ENCODE peak calls at places on chromosomes 3 and 15, in nine cellular contexts. Y is CD8-positive, alpha-beta T cell; M is HFFc6; I is GM12864; U is BJ; T is endothelial cell; C is GM20000; E is GM06990; L is type B pancreatic cell. F is an unnamed sample.

GRCh38 chr3:171825222-171825828 is 15.0 kb upstream of the PLD1 start:
- DNase-seq in Y (no peak), M (peak; percentile 61), I (no peak), U (peak; percentile 75), T (no peak), C (no peak), E (no peak), L (no peak), F (peak; percentile 88)

GRCh38 chr3:177201707-177202397 is 4.6 kb upstream of the TBL1XR1 start:
- DNase-seq in Y (peak; percentile 73), M (no peak), I (peak; percentile 91), U (no peak), T (no peak), C (peak; percentile 87), E (peak; percentile 57), L (no peak), F (no peak)

GRCh38 chr15:63218114-63218808 is 28.9 kb downstream of the RAB8B start:
- DNase-seq in Y (no peak), M (peak; percentile 42), I (no peak), U (peak; percentile 59), T (no peak), C (no peak), E (no peak), L (no peak), F (peak; percentile 63)

GRCh38 chr3:183475019-183475418 is 46.6 kb upstream of the MCF2L2 start:
- DNase-seq in Y (no peak), M (no peak), I (no peak), U (no peak), T (no peak), C (no peak), E (no peak), L (peak; percentile 6), F (no peak)

GRCh38 chr15:88727439-88727838 is 75.8 kb upstream of the ACAN start:
- DNase-seq in Y (no peak), M (no peak), I (no peak), U (no peak), T (no peak), C (no peak), E (no peak), L (no peak), F (no peak)

GRCh38 chr15:31311735-31312134 is 14.9 kb upstream of the KLF13 start:
- DNase-seq in Y (no peak), M (no peak), I (no peak), U (no peak), T (no peak), C (no peak), E (no peak), L (no peak), F (no peak)

GRCh38 chr3:32684029-32684799 is 774 bp upstream of the CNOT10 start:
- DNase-seq in Y (no peak), M (no peak), I (no peak), U (no peak), T (no peak), C (no peak), E (no peak), L (no peak), F (no peak)

GRCh38 chr15:87326274-87326673 is 930.3 kb downstream of the NTRK3 start:
- DNase-seq in Y (no peak), M (peak; percentile 17), I (no peak), U (no peak), T (no peak), C (no peak), E (no peak), L (no peak), F (no peak)

GRCh38 chr3:120908030-120908802 is at the start of gene STXBP5L:
- DNase-seq in Y (peak; percentile 39), M (peak; percentile 34), I (peak; percentile 16), U (no peak), T (peak; percentile 99), C (peak; percentile 74), E (peak; percentile 74), L (peak; percentile 90), F (peak; percentile 48)

GRCh38 chr3:15325228-15325627 is 7.2 kb downstream of the SH3BP5 start:
- DNase-seq in Y (no peak), M (peak; percentile 40), I (no peak), U (no peak), T (no peak), C (no peak), E (no peak), L (no peak), F (peak; percentile 72)

GRCh38 chr3:64595253-64595694 is 92.5 kb downstream of the ADAMTS9 start:
- DNase-seq in Y (no peak), M (peak; percentile 0), I (no peak), U (no peak), T (no peak), C (no peak), E (no peak), L (no peak), F (peak; percentile 80)

GRCh38 chr3:73576995-73577394 is 47.7 kb downstream of the PDZRN3 start:
- DNase-seq in Y (no peak), M (no peak), I (no peak), U (no peak), T (no peak), C (no peak), E (no peak), L (no peak), F (no peak)

DNA sequence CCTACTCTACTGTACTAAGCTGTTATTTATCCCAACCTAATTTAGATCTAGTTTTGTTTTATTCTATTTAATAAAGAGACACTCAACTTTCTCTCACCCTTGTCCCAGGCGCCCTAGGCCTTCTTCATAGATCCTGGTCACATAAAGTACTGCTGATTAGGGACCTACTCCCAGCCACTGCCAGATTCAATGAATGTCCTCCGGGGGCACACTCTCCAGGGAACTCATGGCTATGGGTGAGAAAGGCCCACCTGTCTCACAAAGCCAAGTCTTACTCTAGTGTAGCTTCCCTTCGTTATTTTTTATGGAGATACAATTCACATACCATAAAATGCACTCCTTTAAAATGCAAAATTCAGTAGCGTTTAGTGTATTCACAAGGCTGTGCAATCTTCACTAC is 87.9 kb downstream of the ADCY5 start:
- DNase-seq in Y (no peak), M (no peak), I (no peak), U (no peak), T (no peak), C (no peak), E (no peak), L (no peak), F (no peak)
- TF ChIP-seq CTCF in Y (no peak), M (no peak), I (peak; percentile 15), U (no peak), T (no peak), C (no peak), E (no peak), L (peak; percentile 39), F (no peak)

GRCh38 chr3:127170794-127171193 is 22.1 kb upstream of the PRR23E start:
- DNase-seq in Y (no peak), M (peak; percentile 82), I (no peak), U (peak; percentile 14), T (no peak), C (no peak), E (no peak), L (peak; percentile 64), F (peak; percentile 51)
- TF ChIP-seq CTCF in Y (no peak), M (peak; percentile 53), I (no peak), U (peak; percentile 15), T (no peak), C (no peak), E (no peak), L (no peak), F (no peak)

GRCh38 chr3:108346301-108346989 is 50.1 kb downstream of the HHLA2 start:
- DNase-seq in Y (no peak), M (no peak), I (no peak), U (no peak), T (no peak), C (no peak), E (no peak), L (no peak), F (peak; percentile 11)
- TF ChIP-seq CTCF in Y (no peak), M (no peak), I (no peak), U (no peak), T (no peak), C (no peak), E (no peak), L (no peak), F (no peak)

DNA sequence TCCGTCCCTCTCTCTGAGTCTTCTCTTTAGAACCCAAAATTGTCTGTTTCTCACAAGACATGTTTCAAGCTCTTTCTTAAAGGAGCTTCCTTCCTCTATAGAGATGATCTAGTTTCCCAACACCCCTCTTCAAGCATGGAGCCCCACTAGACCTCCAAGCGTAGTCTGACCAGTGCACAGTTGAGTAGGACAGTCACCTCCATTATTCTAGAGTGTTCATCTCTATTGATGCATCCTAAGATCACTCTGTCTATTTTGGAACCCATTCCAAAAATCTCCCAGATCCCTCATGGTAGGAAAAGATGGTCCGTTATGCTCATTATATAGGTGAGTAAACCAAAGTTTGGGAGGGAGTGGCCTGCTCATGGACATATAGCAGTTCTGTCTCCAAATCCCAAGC is 4.1 kb upstream of the CAV3 start:
- DNase-seq in Y (no peak), M (no peak), I (no peak), U (no peak), T (no peak), C (no peak), E (no peak), L (peak; percentile 24), F (no peak)
- TF ChIP-seq CTCF in Y (no peak), M (no peak), I (no peak), U (no peak), T (no peak), C (no peak), E (no peak), L (no peak), F (no peak)